ENCODE peak calls at places on chromosomes 4 and X, in six cellular contexts. I is OCI-LY7, P is PC-3, U is GM23248, E is hepatocyte, J is MM.1S. V is an unnamed sample.

GRCh38 chr4:17534705-17535104 is 19.7 kb downstream of the CLRN2 start:
- DNase-seq in U (no peak), E (no peak), P (no peak), J (no peak), I (no peak), V (no peak)

GRCh38 chrX:111823068-111823467 is 52.9 kb upstream of the TRPC5OS start:
- DNase-seq in E (peak), J (no peak), I (no peak), P (peak), U (peak), V (peak)

GRCh38 chr4:8330821-8331566 is 61.4 kb downstream of the HTRA3 start:
- DNase-seq in J (no peak), I (no peak), U (peak), E (no peak), P (no peak), V (no peak)

GRCh38 chrX:136694491-136695087 is 46.6 kb downstream of the CD40LG start:
- DNase-seq in U (peak), I (peak), P (peak), J (peak), E (peak), V (peak)

GRCh38 chr4:71355045-71355444 is 16.2 kb downstream of the SLC4A4 start:
- DNase-seq in E (no peak), J (no peak), P (no peak), I (no peak), U (no peak), V (no peak)

GRCh38 chr4:5893013-5893580 is at the start of gene CRMP1:
- DNase-seq in E (peak), P (no peak), J (no peak), U (peak), I (no peak), V (peak)

GRCh38 chr4:151801547-151802516 is 41.0 kb upstream of the GATB start:
- DNase-seq in J (peak), U (peak), I (peak), P (peak), E (peak), V (peak)

GRCh38 chrX:78029663-78030062 is 60.2 kb upstream of the PGAM4 start:
- DNase-seq in U (peak), I (peak), P (peak), E (peak), J (peak), V (peak)

GRCh38 chrX:120463241-120463640 is 5.9 kb downstream of the LAMP2 start:
- DNase-seq in I (no peak), P (peak), E (no peak), J (no peak), U (peak), V (no peak)

GRCh38 chr4:140094701-140095420 is 59.1 kb downstream of the MAML3 start:
- DNase-seq in I (no peak), J (no peak), U (no peak), E (peak), P (peak), V (peak)

GRCh38 chr4:165355900-165356300 is 22.9 kb upstream of the CPE start:
- DNase-seq in P (peak), J (peak), I (peak), E (peak), U (peak), V (peak)

GRCh38 chr4:47533689-47534347 is 48.7 kb downstream of the ATP10D start:
- DNase-seq in I (no peak), J (no peak), U (no peak), E (no peak), P (no peak), V (no peak)

GRCh38 chrX:5733483-5733882 is 495.2 kb downstream of the NLGN4X start:
- DNase-seq in I (no peak), U (no peak), E (no peak), J (no peak), P (no peak), V (no peak)

GRCh38 chr4:137116144-137116543 is 416.1 kb downstream of the PCDH18 start:
- DNase-seq in J (no peak), I (no peak), P (peak), E (no peak), U (no peak), V (no peak)

GRCh38 chr4:13483142-13484044 is 747 bp downstream of the RAB28 start:
- DNase-seq in P (peak), E (peak), J (peak), I (peak), U (peak), V (peak)

GRCh38 chr4:30208731-30209435 is 511.3 kb upstream of the PCDH7 start:
- DNase-seq in J (no peak), U (no peak), E (no peak), I (no peak), P (peak), V (no peak)

GRCh38 chrX:3520987-3521875 is 174.8 kb upstream of the MXRA5 start:
- DNase-seq in P (no peak), J (no peak), U (peak), I (no peak), E (no peak), V (no peak)

GRCh38 chrX:71302461-71303213 is 1.1 kb downstream of the ITGB1BP2 start:
- DNase-seq in P (peak), I (no peak), E (no peak), U (no peak), J (no peak), V (no peak)

GRCh38 chr4:82984459-82984858 is 26.2 kb downstream of the LIN54 start:
- DNase-seq in P (peak), I (no peak), J (no peak), E (no peak), U (peak), V (no peak)
- TF ChIP-seq EZH2phosphoT487 in P (no peak), I (no peak), J (no peak), E (no peak), U (no peak), V (no peak)

DNA sequence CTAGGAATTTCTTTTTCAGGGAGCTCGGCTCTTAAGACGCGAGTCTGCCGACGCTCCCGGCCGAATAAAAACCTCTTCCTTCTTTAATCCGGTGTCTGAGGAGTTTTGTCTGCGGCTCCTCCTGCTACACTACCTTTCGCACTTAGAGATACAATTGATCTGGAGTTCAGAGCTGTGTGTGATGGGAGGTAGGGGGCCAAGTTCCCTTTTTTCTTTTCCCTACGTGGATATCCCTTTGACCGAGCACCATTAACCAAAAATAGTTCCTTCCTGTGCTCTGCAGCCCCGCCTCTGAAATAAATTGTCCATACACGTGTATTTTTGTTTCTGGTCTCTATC is 574 bp upstream of the PGM2 start:
- DNase-seq in J (no peak), P (no peak), U (no peak), I (no peak), E (no peak), V (peak)
- TF ChIP-seq EZH2phosphoT487 in J (no peak), P (no peak), U (no peak), I (no peak), E (no peak), V (no peak)

DNA sequence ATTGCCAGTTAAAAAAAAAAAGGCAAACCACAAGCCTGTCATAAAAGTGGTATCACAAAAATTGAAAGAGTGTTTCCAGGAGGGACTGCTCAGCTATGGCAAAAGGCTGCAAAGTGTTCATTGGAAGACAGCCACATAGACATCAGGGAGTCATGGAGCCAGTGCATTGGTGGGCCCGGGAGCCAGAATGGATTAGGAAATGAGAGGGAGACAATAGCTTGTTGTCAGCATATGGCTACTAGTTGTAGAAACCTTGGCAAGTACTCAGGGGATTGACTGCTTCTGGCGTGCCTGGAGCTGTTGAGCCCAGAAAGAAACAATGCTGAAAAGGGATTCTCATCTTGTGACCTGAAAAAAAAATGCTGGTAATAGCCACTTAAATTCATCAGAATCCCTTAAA is 5.0 kb downstream of the GAR1 start:
- DNase-seq in U (peak), P (no peak), I (no peak), E (no peak), J (no peak), V (no peak)
- TF ChIP-seq EZH2phosphoT487 in U (no peak), P (no peak), I (no peak), E (no peak), J (no peak), V (no peak)

GRCh38 chrX:633655-634305 is 3.2 kb downstream of the SHOX start:
- DNase-seq in U (no peak), P (no peak), E (no peak), I (no peak), J (no peak), V (no peak)
- TF ChIP-seq EZH2phosphoT487 in U (no peak), P (no peak), E (peak), I (no peak), J (no peak), V (no peak)

GRCh38 chr4:77201343-77201742 is 44.3 kb downstream of the CCNG2 start:
- DNase-seq in E (no peak), P (peak), U (peak), I (no peak), J (no peak), V (no peak)
- TF ChIP-seq EZH2phosphoT487 in E (no peak), P (no peak), U (no peak), I (no peak), J (no peak), V (no peak)

DNA sequence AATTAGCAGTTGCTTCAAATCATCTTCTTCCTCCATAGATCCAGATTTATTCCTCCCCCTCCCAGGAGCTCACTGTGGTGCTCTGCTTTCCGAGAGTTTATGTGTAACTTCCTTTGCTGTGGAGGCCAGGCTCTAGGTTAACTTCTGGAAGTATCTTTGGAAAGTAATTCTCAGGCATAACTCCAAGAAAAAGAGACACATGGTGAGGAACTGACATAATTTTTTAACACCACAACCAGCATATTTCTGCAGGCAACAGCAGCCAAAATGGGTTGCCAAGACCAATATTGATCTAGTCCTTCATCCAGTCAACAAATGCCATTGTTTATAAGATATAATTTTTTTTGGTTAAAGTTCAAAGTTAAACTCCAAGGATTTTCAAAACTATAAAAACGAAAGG is 114.5 kb upstream of the RBPJ start:
- DNase-seq in I (no peak), E (no peak), U (peak), J (no peak), P (peak), V (no peak)
- TF ChIP-seq EZH2phosphoT487 in I (no peak), E (no peak), U (no peak), J (no peak), P (no peak), V (no peak)

DNA sequence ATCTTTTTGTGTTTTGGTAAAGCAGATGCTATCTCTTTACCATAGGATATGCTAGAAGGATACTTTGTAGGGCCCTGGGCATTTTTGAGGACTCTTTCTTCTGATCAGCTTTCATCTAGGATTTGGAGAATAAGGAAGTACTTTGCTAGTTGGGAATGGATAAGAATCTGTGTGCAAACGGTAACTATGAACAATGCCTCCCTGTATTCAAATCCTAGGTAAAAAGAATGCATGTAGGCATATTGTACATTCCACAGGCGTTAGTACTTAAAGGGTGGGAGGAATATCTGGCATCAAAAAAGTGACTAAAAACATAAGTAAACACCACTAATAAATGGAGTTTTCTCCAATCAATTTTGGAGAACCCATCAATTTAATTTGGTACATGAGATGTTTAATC is 59.7 kb downstream of the SH3BGRL start:
- DNase-seq in I (no peak), J (no peak), U (peak), P (peak), E (no peak), V (no peak)
- TF ChIP-seq EZH2phosphoT487 in I (no peak), J (no peak), U (no peak), P (no peak), E (no peak), V (no peak)

GRCh38 chrX:98380106-98380505 is 1496.4 kb downstream of the RPA4 start:
- DNase-seq in P (no peak), U (no peak), I (no peak), J (no peak), E (no peak), V (no peak)
- TF ChIP-seq EZH2phosphoT487 in P (no peak), U (no peak), I (no peak), J (no peak), E (no peak), V (no peak)

GRCh38 chr4:95255396-95256107 is 293.2 kb downstream of the UNC5C start:
- DNase-seq in E (peak), U (peak), I (no peak), P (peak), J (no peak), V (no peak)

GRCh38 chr4:95251568-95251967 is 297.2 kb downstream of the UNC5C start:
- DNase-seq in I (no peak), J (no peak), U (no peak), E (no peak), P (no peak), V (no peak)

GRCh38 chr4:95250544-95251137 is 298.1 kb downstream of the UNC5C start:
- DNase-seq in P (peak), I (no peak), E (peak), J (no peak), U (no peak), V (no peak)

DNA sequence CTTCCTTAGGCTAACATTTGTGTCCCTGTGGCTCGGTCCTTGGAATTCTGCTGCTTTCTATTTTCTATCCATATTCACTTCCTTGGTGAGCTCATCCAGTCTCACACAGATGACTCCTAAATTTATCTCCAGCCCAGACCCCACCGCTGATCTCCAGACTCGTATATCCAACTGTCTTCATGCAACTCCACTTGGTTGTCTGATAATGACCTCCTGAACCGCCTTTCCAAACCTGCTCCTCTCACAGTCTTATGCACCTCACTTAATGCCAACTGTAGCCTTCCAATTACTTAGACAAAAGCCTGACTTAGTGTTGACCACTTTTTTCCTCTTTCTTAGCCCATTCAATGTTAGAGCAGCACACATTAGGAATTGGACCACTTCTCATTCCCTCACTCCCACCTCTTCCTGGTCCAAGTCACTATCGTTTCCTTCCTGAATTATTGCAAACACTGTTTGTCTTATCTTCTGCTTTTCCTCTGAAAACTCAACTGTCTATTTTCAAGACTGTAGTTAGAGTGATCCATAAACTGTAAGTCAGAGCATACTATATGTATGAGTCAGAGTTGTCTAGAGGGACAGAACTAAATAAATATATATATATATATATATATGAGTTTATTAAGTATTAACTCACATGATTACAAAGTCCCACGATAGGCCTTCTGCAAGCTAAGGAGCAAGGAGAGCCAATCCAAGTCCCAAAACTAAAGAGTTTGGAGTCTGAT is 292.5 kb downstream of the UNC5C start:
- DNase-seq in I (no peak), U (no peak), J (no peak), P (peak), E (no peak), V (no peak)
- TF ChIP-seq EZH2phosphoT487 in I (no peak), U (no peak), J (no peak), P (no peak), E (no peak), V (no peak)

GRCh38 chr4:169379688-169380087 is 108.9 kb upstream of the SH3RF1 start:
- DNase-seq in J (no peak), E (no peak), I (no peak), U (no peak), P (no peak), V (no peak)

GRCh38 chr4:169384741-169385140 is 114.0 kb upstream of the SH3RF1 start:
- DNase-seq in J (no peak), I (no peak), E (no peak), U (no peak), P (peak), V (no peak)

GRCh38 chr4:169383724-169384123 is 113.0 kb upstream of the SH3RF1 start:
- DNase-seq in I (no peak), U (peak), P (peak), J (no peak), E (no peak), V (no peak)

GRCh38 chr4:169385356-169385755 is 114.6 kb upstream of the SH3RF1 start:
- DNase-seq in J (no peak), E (no peak), I (no peak), P (peak), U (peak), V (no peak)
- TF ChIP-seq EZH2phosphoT487 in J (no peak), E (no peak), I (no peak), P (no peak), U (no peak), V (no peak)

V was measured in SK-N-SH.